ENCODE peak calls at places on chromosomes 16 and 17, in eight cellular contexts. One of them, this sample, is unnamed.

GRCh38 chr17:70166571-70166970 is 2.8 kb upstream of the KCNJ2 start:
- DNase-seq in stromal cell of bone marrow: no peak
- DNase-seq in upper lobe of right lung: no peak
- DNase-seq in heart left ventricle: no peak
- DNase-seq in left ventricle myocardium superior: no peak
- DNase-seq in tibial artery: no peak
- DNase-seq in activated CD4-positive, alpha-beta T cell treated with anti-CD3 and anti-CD28 coated beads, Interleukin-2, amount 10 ng/mL, durations not matched to agents 7 days and 5 days: no peak
- DNase-seq in head of caudate nucleus: no peak
- DNase-seq in this sample: no peak

GRCh38 chr17:68455756-68456528 is 1.4 kb downstream of the WIPI1 start:
- DNase-seq in stromal cell of bone marrow: peak; percentile 90
- DNase-seq in tibial artery: no peak
- DNase-seq in upper lobe of right lung: no peak
- DNase-seq in head of caudate nucleus: no peak
- DNase-seq in left ventricle myocardium superior: no peak
- DNase-seq in activated CD4-positive, alpha-beta T cell treated with anti-CD3 and anti-CD28 coated beads, Interleukin-2, amount 10 ng/mL, durations not matched to agents 7 days and 5 days: no peak
- DNase-seq in heart left ventricle: peak; percentile 47
- DNase-seq in this sample: no peak

GRCh38 chr17:73799781-73800627 is 155.8 kb upstream of the SDK2 start:
- DNase-seq in upper lobe of right lung: no peak
- DNase-seq in left ventricle myocardium superior: no peak
- DNase-seq in head of caudate nucleus: no peak
- DNase-seq in heart left ventricle: no peak
- DNase-seq in activated CD4-positive, alpha-beta T cell treated with anti-CD3 and anti-CD28 coated beads, Interleukin-2, amount 10 ng/mL, durations not matched to agents 7 days and 5 days: no peak
- DNase-seq in stromal cell of bone marrow: no peak
- DNase-seq in tibial artery: no peak
- DNase-seq in this sample: no peak

GRCh38 chr16:84518804-84519341 is 14.4 kb upstream of the MEAK7 start:
- DNase-seq in tibial artery: no peak
- DNase-seq in heart left ventricle: no peak
- DNase-seq in left ventricle myocardium superior: no peak
- DNase-seq in activated CD4-positive, alpha-beta T cell treated with anti-CD3 and anti-CD28 coated beads, Interleukin-2, amount 10 ng/mL, durations not matched to agents 7 days and 5 days: peak; percentile 86
- DNase-seq in stromal cell of bone marrow: no peak
- DNase-seq in head of caudate nucleus: no peak
- DNase-seq in upper lobe of right lung: no peak
- DNase-seq in this sample: no peak

GRCh38 chr17:17774009-17774881 is 62.5 kb downstream of the SREBF1 start:
- DNase-seq in head of caudate nucleus: no peak
- DNase-seq in activated CD4-positive, alpha-beta T cell treated with anti-CD3 and anti-CD28 coated beads, Interleukin-2, amount 10 ng/mL, durations not matched to agents 7 days and 5 days: no peak
- DNase-seq in tibial artery: no peak
- DNase-seq in left ventricle myocardium superior: peak; percentile 67
- DNase-seq in stromal cell of bone marrow: no peak
- DNase-seq in upper lobe of right lung: no peak
- DNase-seq in heart left ventricle: peak; percentile 66
- DNase-seq in this sample: peak; percentile 61

GRCh38 chr17:320809-321385 is 31.7 kb downstream of the RPH3AL start:
- DNase-seq in tibial artery: no peak
- DNase-seq in stromal cell of bone marrow: no peak
- DNase-seq in upper lobe of right lung: peak; percentile 67
- DNase-seq in left ventricle myocardium superior: peak; percentile 36
- DNase-seq in activated CD4-positive, alpha-beta T cell treated with anti-CD3 and anti-CD28 coated beads, Interleukin-2, amount 10 ng/mL, durations not matched to agents 7 days and 5 days: no peak
- DNase-seq in head of caudate nucleus: no peak
- DNase-seq in heart left ventricle: no peak
- DNase-seq in this sample: no peak

GRCh38 chr17:8753976-8754440 is 4.3 kb downstream of the SPDYE4 start:
- DNase-seq in stromal cell of bone marrow: no peak
- DNase-seq in tibial artery: no peak
- DNase-seq in head of caudate nucleus: no peak
- DNase-seq in upper lobe of right lung: no peak
- DNase-seq in heart left ventricle: no peak
- DNase-seq in left ventricle myocardium superior: no peak
- DNase-seq in activated CD4-positive, alpha-beta T cell treated with anti-CD3 and anti-CD28 coated beads, Interleukin-2, amount 10 ng/mL, durations not matched to agents 7 days and 5 days: no peak
- DNase-seq in this sample: no peak

GRCh38 chr16:7303014-7303676 is 29.5 kb upstream of the RBFOX1 start:
- DNase-seq in upper lobe of right lung: no peak
- DNase-seq in head of caudate nucleus: peak; percentile 19
- DNase-seq in left ventricle myocardium superior: peak; percentile 53
- DNase-seq in tibial artery: no peak
- DNase-seq in heart left ventricle: no peak
- DNase-seq in stromal cell of bone marrow: no peak
- DNase-seq in activated CD4-positive, alpha-beta T cell treated with anti-CD3 and anti-CD28 coated beads, Interleukin-2, amount 10 ng/mL, durations not matched to agents 7 days and 5 days: no peak
- DNase-seq in this sample: peak; percentile 17

GRCh38 chr17:22514315-22514714 is 822.0 kb downstream of the KCNJ18 start:
- DNase-seq in upper lobe of right lung: no peak
- DNase-seq in head of caudate nucleus: no peak
- DNase-seq in heart left ventricle: no peak
- DNase-seq in left ventricle myocardium superior: no peak
- DNase-seq in stromal cell of bone marrow: no peak
- DNase-seq in activated CD4-positive, alpha-beta T cell treated with anti-CD3 and anti-CD28 coated beads, Interleukin-2, amount 10 ng/mL, durations not matched to agents 7 days and 5 days: no peak
- DNase-seq in tibial artery: no peak
- DNase-seq in this sample: no peak

GRCh38 chr17:57823469-57824401 is 26.1 kb downstream of the MRPS23 start:
- DNase-seq in activated CD4-positive, alpha-beta T cell treated with anti-CD3 and anti-CD28 coated beads, Interleukin-2, amount 10 ng/mL, durations not matched to agents 7 days and 5 days: no peak
- DNase-seq in left ventricle myocardium superior: no peak
- DNase-seq in upper lobe of right lung: no peak
- DNase-seq in tibial artery: no peak
- DNase-seq in head of caudate nucleus: no peak
- DNase-seq in stromal cell of bone marrow: no peak
- DNase-seq in heart left ventricle: no peak
- DNase-seq in this sample: no peak

GRCh38 chr17:77356109-77356689 is 215.4 kb downstream of the SEC14L1 start:
- DNase-seq in upper lobe of right lung: no peak
- DNase-seq in left ventricle myocardium superior: no peak
- DNase-seq in tibial artery: no peak
- DNase-seq in stromal cell of bone marrow: no peak
- DNase-seq in heart left ventricle: no peak
- DNase-seq in head of caudate nucleus: no peak
- DNase-seq in activated CD4-positive, alpha-beta T cell treated with anti-CD3 and anti-CD28 coated beads, Interleukin-2, amount 10 ng/mL, durations not matched to agents 7 days and 5 days: no peak
- DNase-seq in this sample: peak; percentile 16

GRCh38 chr16:57998484-57998883 is 2.0 kb downstream of the ZNF319 start:
- DNase-seq in left ventricle myocardium superior: no peak
- DNase-seq in upper lobe of right lung: peak; percentile 86
- DNase-seq in tibial artery: no peak
- DNase-seq in heart left ventricle: peak; percentile 57
- DNase-seq in activated CD4-positive, alpha-beta T cell treated with anti-CD3 and anti-CD28 coated beads, Interleukin-2, amount 10 ng/mL, durations not matched to agents 7 days and 5 days: peak; percentile 81
- DNase-seq in head of caudate nucleus: no peak
- DNase-seq in stromal cell of bone marrow: no peak
- DNase-seq in this sample: no peak

GRCh38 chr16:12387786-12388185 is 411.3 kb downstream of the SNX29 start:
- DNase-seq in heart left ventricle: no peak
- DNase-seq in upper lobe of right lung: no peak
- DNase-seq in head of caudate nucleus: no peak
- DNase-seq in left ventricle myocardium superior: no peak
- DNase-seq in activated CD4-positive, alpha-beta T cell treated with anti-CD3 and anti-CD28 coated beads, Interleukin-2, amount 10 ng/mL, durations not matched to agents 7 days and 5 days: no peak
- DNase-seq in tibial artery: no peak
- DNase-seq in stromal cell of bone marrow: no peak
- DNase-seq in this sample: no peak

GRCh38 chr16:57016301-57016700 is 26.9 kb downstream of the NLRC5 start:
- DNase-seq in activated CD4-positive, alpha-beta T cell treated with anti-CD3 and anti-CD28 coated beads, Interleukin-2, amount 10 ng/mL, durations not matched to agents 7 days and 5 days: no peak
- DNase-seq in stromal cell of bone marrow: no peak
- DNase-seq in tibial artery: no peak
- DNase-seq in left ventricle myocardium superior: no peak
- DNase-seq in head of caudate nucleus: no peak
- DNase-seq in heart left ventricle: no peak
- DNase-seq in upper lobe of right lung: no peak
- DNase-seq in this sample: no peak

GRCh38 chr16:80875616-80876015 is 71.2 kb upstream of the CDYL2 start:
- DNase-seq in upper lobe of right lung: no peak
- DNase-seq in head of caudate nucleus: no peak
- DNase-seq in activated CD4-positive, alpha-beta T cell treated with anti-CD3 and anti-CD28 coated beads, Interleukin-2, amount 10 ng/mL, durations not matched to agents 7 days and 5 days: no peak
- DNase-seq in heart left ventricle: no peak
- DNase-seq in left ventricle myocardium superior: no peak
- DNase-seq in stromal cell of bone marrow: no peak
- DNase-seq in tibial artery: no peak
- DNase-seq in this sample: peak; percentile 43

GRCh38 chr17:7932483-7932891 is 481 bp downstream of the CNTROB start:
- DNase-seq in head of caudate nucleus: no peak
- DNase-seq in activated CD4-positive, alpha-beta T cell treated with anti-CD3 and anti-CD28 coated beads, Interleukin-2, amount 10 ng/mL, durations not matched to agents 7 days and 5 days: peak; percentile 45
- DNase-seq in heart left ventricle: no peak
- DNase-seq in left ventricle myocardium superior: peak; percentile 37
- DNase-seq in stromal cell of bone marrow: no peak
- DNase-seq in upper lobe of right lung: no peak
- DNase-seq in tibial artery: no peak
- DNase-seq in this sample: peak; percentile 47

GRCh38 chr17:63984206-63984605 is 11.5 kb upstream of the SCN4A start:
- DNase-seq in head of caudate nucleus: no peak
- DNase-seq in upper lobe of right lung: no peak
- DNase-seq in tibial artery: no peak
- DNase-seq in activated CD4-positive, alpha-beta T cell treated with anti-CD3 and anti-CD28 coated beads, Interleukin-2, amount 10 ng/mL, durations not matched to agents 7 days and 5 days: no peak
- DNase-seq in left ventricle myocardium superior: no peak
- DNase-seq in stromal cell of bone marrow: peak; percentile 56
- DNase-seq in heart left ventricle: no peak
- DNase-seq in this sample: no peak

GRCh38 chr16:3401719-3402397 is 843 bp downstream of the ZNF174 start:
- DNase-seq in activated CD4-positive, alpha-beta T cell treated with anti-CD3 and anti-CD28 coated beads, Interleukin-2, amount 10 ng/mL, durations not matched to agents 7 days and 5 days: no peak
- DNase-seq in heart left ventricle: no peak
- DNase-seq in stromal cell of bone marrow: peak; percentile 6
- DNase-seq in head of caudate nucleus: no peak
- DNase-seq in tibial artery: no peak
- DNase-seq in upper lobe of right lung: no peak
- DNase-seq in left ventricle myocardium superior: no peak
- DNase-seq in this sample: peak; percentile 18

GRCh38 chr17:78528541-78528940 is 48.7 kb downstream of the DNAH17 start:
- DNase-seq in activated CD4-positive, alpha-beta T cell treated with anti-CD3 and anti-CD28 coated beads, Interleukin-2, amount 10 ng/mL, durations not matched to agents 7 days and 5 days: no peak
- DNase-seq in heart left ventricle: no peak
- DNase-seq in left ventricle myocardium superior: no peak
- DNase-seq in head of caudate nucleus: no peak
- DNase-seq in tibial artery: no peak
- DNase-seq in upper lobe of right lung: peak; percentile 64
- DNase-seq in stromal cell of bone marrow: no peak
- DNase-seq in this sample: no peak

GRCh38 chr16:23608194-23608593 is 12.1 kb upstream of the NDUFAB1 start:
- DNase-seq in left ventricle myocardium superior: no peak
- DNase-seq in stromal cell of bone marrow: peak; percentile 27
- DNase-seq in tibial artery: no peak
- DNase-seq in activated CD4-positive, alpha-beta T cell treated with anti-CD3 and anti-CD28 coated beads, Interleukin-2, amount 10 ng/mL, durations not matched to agents 7 days and 5 days: no peak
- DNase-seq in head of caudate nucleus: no peak
- DNase-seq in upper lobe of right lung: no peak
- DNase-seq in heart left ventricle: no peak
- DNase-seq in this sample: no peak

GRCh38 chr16:86668136-86668535 is 89.8 kb downstream of the FOXL1 start:
- DNase-seq in left ventricle myocardium superior: no peak
- DNase-seq in activated CD4-positive, alpha-beta T cell treated with anti-CD3 and anti-CD28 coated beads, Interleukin-2, amount 10 ng/mL, durations not matched to agents 7 days and 5 days: no peak
- DNase-seq in stromal cell of bone marrow: no peak
- DNase-seq in upper lobe of right lung: no peak
- DNase-seq in heart left ventricle: no peak
- DNase-seq in tibial artery: no peak
- DNase-seq in head of caudate nucleus: no peak
- DNase-seq in this sample: no peak

GRCh38 chr17:81135503-81136283 is 29.6 kb upstream of the PVALEF start:
- DNase-seq in heart left ventricle: no peak
- DNase-seq in activated CD4-positive, alpha-beta T cell treated with anti-CD3 and anti-CD28 coated beads, Interleukin-2, amount 10 ng/mL, durations not matched to agents 7 days and 5 days: no peak
- DNase-seq in upper lobe of right lung: no peak
- DNase-seq in tibial artery: no peak
- DNase-seq in stromal cell of bone marrow: no peak
- DNase-seq in left ventricle myocardium superior: no peak
- DNase-seq in head of caudate nucleus: peak; percentile 61
- DNase-seq in this sample: no peak

GRCh38 chr17:8695916-8696415 is 48.7 kb downstream of the CCDC42 start:
- DNase-seq in head of caudate nucleus: no peak
- DNase-seq in upper lobe of right lung: no peak
- DNase-seq in tibial artery: no peak
- DNase-seq in left ventricle myocardium superior: no peak
- DNase-seq in heart left ventricle: no peak
- DNase-seq in activated CD4-positive, alpha-beta T cell treated with anti-CD3 and anti-CD28 coated beads, Interleukin-2, amount 10 ng/mL, durations not matched to agents 7 days and 5 days: no peak
- DNase-seq in stromal cell of bone marrow: no peak
- DNase-seq in this sample: no peak

GRCh38 chr16:22188595-22189442 is 17.3 kb upstream of the EEF2K start:
- DNase-seq in left ventricle myocardium superior: peak; percentile 61
- DNase-seq in upper lobe of right lung: peak; percentile 70
- DNase-seq in head of caudate nucleus: peak; percentile 58
- DNase-seq in stromal cell of bone marrow: peak; percentile 88
- DNase-seq in activated CD4-positive, alpha-beta T cell treated with anti-CD3 and anti-CD28 coated beads, Interleukin-2, amount 10 ng/mL, durations not matched to agents 7 days and 5 days: peak; percentile 74
- DNase-seq in heart left ventricle: peak; percentile 66
- DNase-seq in tibial artery: peak; percentile 71
- DNase-seq in this sample: peak; percentile 72

GRCh38 chr17:47660064-47660492 is 10.4 kb downstream of the KPNB1 start:
- DNase-seq in head of caudate nucleus: no peak
- DNase-seq in activated CD4-positive, alpha-beta T cell treated with anti-CD3 and anti-CD28 coated beads, Interleukin-2, amount 10 ng/mL, durations not matched to agents 7 days and 5 days: peak; percentile 42
- DNase-seq in tibial artery: no peak
- DNase-seq in left ventricle myocardium superior: no peak
- DNase-seq in upper lobe of right lung: no peak
- DNase-seq in heart left ventricle: no peak
- DNase-seq in stromal cell of bone marrow: no peak
- DNase-seq in this sample: no peak

GRCh38 chr17:36529121-36529520 is 5.5 kb downstream of the MYO19 start:
- DNase-seq in tibial artery: no peak
- DNase-seq in stromal cell of bone marrow: peak; percentile 31
- DNase-seq in upper lobe of right lung: no peak
- DNase-seq in left ventricle myocardium superior: no peak
- DNase-seq in activated CD4-positive, alpha-beta T cell treated with anti-CD3 and anti-CD28 coated beads, Interleukin-2, amount 10 ng/mL, durations not matched to agents 7 days and 5 days: no peak
- DNase-seq in head of caudate nucleus: no peak
- DNase-seq in heart left ventricle: no peak
- DNase-seq in this sample: no peak

GRCh38 chr17:77681820-77682219 is 276.7 kb upstream of the TNRC6C start:
- DNase-seq in tibial artery: no peak
- DNase-seq in activated CD4-positive, alpha-beta T cell treated with anti-CD3 and anti-CD28 coated beads, Interleukin-2, amount 10 ng/mL, durations not matched to agents 7 days and 5 days: no peak
- DNase-seq in heart left ventricle: peak; percentile 78
- DNase-seq in head of caudate nucleus: no peak
- DNase-seq in stromal cell of bone marrow: no peak
- DNase-seq in upper lobe of right lung: peak; percentile 20
- DNase-seq in left ventricle myocardium superior: peak; percentile 93
- DNase-seq in this sample: peak; percentile 80

GRCh38 chr16:57478396-57479024 is 7.8 kb downstream of the DOK4 start:
- DNase-seq in tibial artery: no peak
- DNase-seq in stromal cell of bone marrow: no peak
- DNase-seq in left ventricle myocardium superior: no peak
- DNase-seq in head of caudate nucleus: no peak
- DNase-seq in upper lobe of right lung: no peak
- DNase-seq in heart left ventricle: no peak
- DNase-seq in activated CD4-positive, alpha-beta T cell treated with anti-CD3 and anti-CD28 coated beads, Interleukin-2, amount 10 ng/mL, durations not matched to agents 7 days and 5 days: no peak
- DNase-seq in this sample: no peak

GRCh38 chr16:10876799-10877341 is at the start of gene CIITA:
- DNase-seq in left ventricle myocardium superior: peak; percentile 83
- DNase-seq in upper lobe of right lung: peak; percentile 87
- DNase-seq in activated CD4-positive, alpha-beta T cell treated with anti-CD3 and anti-CD28 coated beads, Interleukin-2, amount 10 ng/mL, durations not matched to agents 7 days and 5 days: peak; percentile 73
- DNase-seq in head of caudate nucleus: peak; percentile 37
- DNase-seq in tibial artery: peak; percentile 91
- DNase-seq in heart left ventricle: peak; percentile 77
- DNase-seq in stromal cell of bone marrow: peak; percentile 98
- DNase-seq in this sample: peak; percentile 75

GRCh38 chr16:49639739-49640388 is 216.0 kb downstream of the ZNF423 start:
- DNase-seq in head of caudate nucleus: no peak
- DNase-seq in stromal cell of bone marrow: peak; percentile 86
- DNase-seq in activated CD4-positive, alpha-beta T cell treated with anti-CD3 and anti-CD28 coated beads, Interleukin-2, amount 10 ng/mL, durations not matched to agents 7 days and 5 days: no peak
- DNase-seq in heart left ventricle: peak; percentile 73
- DNase-seq in left ventricle myocardium superior: peak; percentile 73
- DNase-seq in tibial artery: no peak
- DNase-seq in upper lobe of right lung: no peak
- DNase-seq in this sample: peak; percentile 61

GRCh38 chr16:15440852-15441251 is 6.5 kb downstream of the BMERB1 start:
- DNase-seq in stromal cell of bone marrow: peak; percentile 38
- DNase-seq in upper lobe of right lung: no peak
- DNase-seq in tibial artery: no peak
- DNase-seq in head of caudate nucleus: no peak
- DNase-seq in left ventricle myocardium superior: no peak
- DNase-seq in heart left ventricle: no peak
- DNase-seq in activated CD4-positive, alpha-beta T cell treated with anti-CD3 and anti-CD28 coated beads, Interleukin-2, amount 10 ng/mL, durations not matched to agents 7 days and 5 days: no peak
- DNase-seq in this sample: no peak

GRCh38 chr16:80341242-80341641 is 199.6 kb upstream of the DYNLRB2 start:
- DNase-seq in head of caudate nucleus: no peak
- DNase-seq in left ventricle myocardium superior: no peak
- DNase-seq in activated CD4-positive, alpha-beta T cell treated with anti-CD3 and anti-CD28 coated beads, Interleukin-2, amount 10 ng/mL, durations not matched to agents 7 days and 5 days: no peak
- DNase-seq in heart left ventricle: no peak
- DNase-seq in stromal cell of bone marrow: no peak
- DNase-seq in upper lobe of right lung: no peak
- DNase-seq in tibial artery: no peak
- DNase-seq in this sample: no peak

GRCh38 chr17:17880577-17881196 is 43.9 kb upstream of the SREBF1 start:
- DNase-seq in left ventricle myocardium superior: no peak
- DNase-seq in tibial artery: no peak
- DNase-seq in stromal cell of bone marrow: no peak
- DNase-seq in activated CD4-positive, alpha-beta T cell treated with anti-CD3 and anti-CD28 coated beads, Interleukin-2, amount 10 ng/mL, durations not matched to agents 7 days and 5 days: no peak
- DNase-seq in heart left ventricle: no peak
- DNase-seq in upper lobe of right lung: no peak
- DNase-seq in head of caudate nucleus: peak; percentile 9
- DNase-seq in this sample: no peak

GRCh38 chr16:89798832-89799370 is 17.5 kb downstream of the FANCA start:
- DNase-seq in left ventricle myocardium superior: peak; percentile 52
- DNase-seq in heart left ventricle: peak; percentile 47
- DNase-seq in head of caudate nucleus: no peak
- DNase-seq in activated CD4-positive, alpha-beta T cell treated with anti-CD3 and anti-CD28 coated beads, Interleukin-2, amount 10 ng/mL, durations not matched to agents 7 days and 5 days: no peak
- DNase-seq in upper lobe of right lung: no peak
- DNase-seq in stromal cell of bone marrow: no peak
- DNase-seq in tibial artery: no peak
- DNase-seq in this sample: no peak